ENCODE peak calls at places on chromosomes 1 and 21, in four cellular contexts. One of them, this sample, is unnamed.

GRCh38 chr1:226123591-226124471 is 61.3 kb downstream of the H3-3A start:
- DNase-seq in smooth muscle cell of the brain vasculature: no peak
- DNase-seq in PC-3: peak
- DNase-seq in nucleus accumbens: no peak
- DNase-seq in this sample: peak

GRCh38 chr1:50667272-50667671 is 244.0 kb upstream of the DMRTA2 start:
- DNase-seq in nucleus accumbens: no peak
- DNase-seq in PC-3: no peak
- DNase-seq in smooth muscle cell of the brain vasculature: no peak
- DNase-seq in this sample: no peak

GRCh38 chr1:111559736-111560279 is 56.4 kb upstream of the ADORA3 start:
- DNase-seq in smooth muscle cell of the brain vasculature: no peak
- DNase-seq in PC-3: peak
- DNase-seq in nucleus accumbens: no peak
- DNase-seq in this sample: no peak

GRCh38 chr1:180953291-180953747 is 40.6 kb downstream of the KIAA1614 start:
- DNase-seq in PC-3: peak
- DNase-seq in smooth muscle cell of the brain vasculature: no peak
- DNase-seq in nucleus accumbens: no peak
- DNase-seq in this sample: peak

GRCh38 chr1:212190169-212190568 is 95.0 kb upstream of the PPP2R5A start:
- DNase-seq in smooth muscle cell of the brain vasculature: no peak
- DNase-seq in PC-3: no peak
- DNase-seq in nucleus accumbens: no peak
- DNase-seq in this sample: no peak

GRCh38 chr1:7795406-7795805 is 11.3 kb downstream of the PER3 start:
- DNase-seq in PC-3: no peak
- DNase-seq in nucleus accumbens: no peak
- DNase-seq in smooth muscle cell of the brain vasculature: no peak
- DNase-seq in this sample: no peak

GRCh38 chr1:22969224-22969829 is 3.3 kb downstream of the LACTBL1 start:
- DNase-seq in nucleus accumbens: no peak
- DNase-seq in PC-3: peak
- DNase-seq in smooth muscle cell of the brain vasculature: peak
- DNase-seq in this sample: peak

GRCh38 chr21:17185685-17186084 is 327.2 kb upstream of the CXADR start:
- DNase-seq in PC-3: no peak
- DNase-seq in nucleus accumbens: no peak
- DNase-seq in smooth muscle cell of the brain vasculature: no peak
- DNase-seq in this sample: no peak

GRCh38 chr1:164787834-164788231 is 228.8 kb downstream of the PBX1 start:
- DNase-seq in PC-3: no peak
- DNase-seq in nucleus accumbens: no peak
- DNase-seq in smooth muscle cell of the brain vasculature: no peak
- DNase-seq in this sample: peak

GRCh38 chr1:161725888-161726630 is 4.7 kb downstream of the FCRLB start:
- DNase-seq in nucleus accumbens: peak
- DNase-seq in smooth muscle cell of the brain vasculature: no peak
- DNase-seq in PC-3: peak
- DNase-seq in this sample: peak

GRCh38 chr1:25990702-25991395 is 7.0 kb downstream of the PAFAH2 start:
- DNase-seq in nucleus accumbens: no peak
- DNase-seq in PC-3: no peak
- DNase-seq in smooth muscle cell of the brain vasculature: no peak
- DNase-seq in this sample: no peak

GRCh38 chr1:9606458-9606857 is 17.7 kb downstream of the TMEM201 start:
- DNase-seq in smooth muscle cell of the brain vasculature: no peak
- DNase-seq in nucleus accumbens: no peak
- DNase-seq in PC-3: no peak
- DNase-seq in this sample: no peak

GRCh38 chr1:203556047-203556851 is 62.3 kb downstream of the OPTC start:
- DNase-seq in nucleus accumbens: no peak
- DNase-seq in PC-3: no peak
- DNase-seq in smooth muscle cell of the brain vasculature: no peak
- DNase-seq in this sample: no peak

GRCh38 chr1:224744521-224744920 is 128.4 kb downstream of the CNIH3 start:
- DNase-seq in nucleus accumbens: no peak
- DNase-seq in PC-3: no peak
- DNase-seq in smooth muscle cell of the brain vasculature: no peak
- DNase-seq in this sample: no peak

GRCh38 chr1:194366705-194367104 is 1180.3 kb upstream of the B3GALT2 start:
- DNase-seq in nucleus accumbens: no peak
- DNase-seq in PC-3: peak
- DNase-seq in smooth muscle cell of the brain vasculature: no peak
- DNase-seq in this sample: no peak

GRCh38 chr21:45330851-45331261 is 43.2 kb upstream of the POFUT2 start:
- DNase-seq in nucleus accumbens: no peak
- DNase-seq in smooth muscle cell of the brain vasculature: no peak
- DNase-seq in PC-3: no peak
- DNase-seq in this sample: no peak

GRCh38 chr1:38003261-38004250 is 1.8 kb downstream of the FHL3 start:
- DNase-seq in smooth muscle cell of the brain vasculature: no peak
- DNase-seq in nucleus accumbens: peak
- DNase-seq in PC-3: no peak
- DNase-seq in this sample: no peak

GRCh38 chr21:44972821-44973220 is 33.0 kb downstream of the SLX9 start:
- DNase-seq in PC-3: peak
- DNase-seq in nucleus accumbens: no peak
- DNase-seq in smooth muscle cell of the brain vasculature: no peak
- DNase-seq in this sample: no peak

This sample was measured in RWPE1.